ENCODE peak calls at places on chromosomes 2 and 18, in six cellular contexts. V is D341Med, H is GM13976, F is M059J, W is Kasumi-1, Z is MM.1S. X is an unnamed sample.

GRCh38 chr18:48392266-48392665 is 16.9 kb downstream of the ZBTB7C start:
- DNase-seq in V (no peak), H (no peak), F (no peak), W (no peak), Z (no peak), X (no peak)

GRCh38 chr18:39624934-39625333 is 2059.3 kb upstream of the CELF4 start:
- DNase-seq in V (no peak), H (no peak), F (peak; percentile 86), W (no peak), Z (no peak), X (no peak)

GRCh38 chr2:27901219-27901618 is 10.7 kb downstream of the BABAM2 start:
- DNase-seq in V (no peak), H (no peak), F (peak; percentile 32), W (no peak), Z (no peak), X (no peak)

GRCh38 chr2:238700122-238700457 is 147.8 kb upstream of the TWIST2 start:
- DNase-seq in V (no peak), H (no peak), F (no peak), W (no peak), Z (no peak), X (no peak)

GRCh38 chr2:55703350-55703749 is 9.7 kb upstream of the PNPT1 start:
- DNase-seq in V (no peak), H (no peak), F (no peak), W (no peak), Z (no peak), X (no peak)

GRCh38 chr2:26818255-26818654 is 29.7 kb upstream of the DPYSL5 start:
- DNase-seq in V (no peak), H (no peak), F (no peak), W (no peak), Z (no peak), X (no peak)

GRCh38 chr2:168758970-168759820 is 43.2 kb upstream of the NOSTRIN start:
- DNase-seq in V (peak; percentile 58), H (peak; percentile 51), F (peak; percentile 48), W (peak; percentile 83), Z (peak; percentile 51), X (peak; percentile 58)

GRCh38 chr2:118822015-118822414 is 25.4 kb downstream of the EN1 start:
- DNase-seq in V (no peak), H (no peak), F (no peak), W (no peak), Z (no peak), X (no peak)

GRCh38 chr2:236974752-236975151 is 110.9 kb upstream of the COPS8 start:
- DNase-seq in V (no peak), H (no peak), F (no peak), W (no peak), Z (no peak), X (no peak)

GRCh38 chr18:59835656-59836379 is 64.0 kb upstream of the PMAIP1 start:
- DNase-seq in V (no peak), H (peak; percentile 41), F (peak; percentile 53), W (no peak), Z (no peak), X (no peak)

GRCh38 chr2:188158337-188159100 is 133.2 kb upstream of the GULP1 start:
- DNase-seq in V (no peak), H (no peak), F (peak; percentile 64), W (no peak), Z (no peak), X (no peak)

GRCh38 chr18:55319517-55319905 is 268.5 kb downstream of the TCF4 start:
- DNase-seq in V (no peak), H (no peak), F (peak; percentile 54), W (no peak), Z (no peak), X (no peak)

GRCh38 chr18:10274327-10274726 is 180.1 kb upstream of the APCDD1 start:
- DNase-seq in V (no peak), H (no peak), F (no peak), W (no peak), Z (no peak), X (no peak)

GRCh38 chr2:45786030-45786830 is 134.8 kb downstream of the PRKCE start:
- DNase-seq in V (no peak), H (no peak), F (no peak), W (no peak), Z (no peak), X (no peak)

GRCh38 chr2:54384301-54385035 is 71.7 kb upstream of the SPTBN1 start:
- DNase-seq in V (no peak), H (no peak), F (no peak), W (no peak), Z (no peak), X (peak; percentile 41)

GRCh38 chr2:209383212-209383611 is 40.6 kb upstream of the MAP2 start:
- DNase-seq in V (no peak), H (no peak), F (peak; percentile 86), W (no peak), Z (peak; percentile 39), X (peak; percentile 27)

X was measured in SW480.